ENCODE peak calls at places on chromosome 13, in eight cellular contexts. P is pancreas; W is activated B cell treated with CpG ODN at 0.5 μM for 24 hours; N is activated T-cell treated with anti-CD3 and anti-CD28 coated beads for 24 hours; G is stimulated activated CD8-positive, alpha-beta memory T cell treated with anti-CD3 and anti-CD28 coated beads, Interleukin-15, amount 100 ng/mL, for 1 hour; H is T-helper 9 cell; V is H9; J is NCI-H1105 treated with DMSO at 0.1 percent for 48 hours. R is an unnamed sample.
A peak's percentile ranks its signal among the peaks of the same experiment; 100 is the strongest.

GRCh38 chr13:58298556-58299135 is 667.1 kb downstream of the PCDH17 start:
- DNase-seq in J (no peak), V (no peak), P (no peak), W (no peak), H (no peak), G (no peak), N (no peak), R (no peak)

GRCh38 chr13:28100149-28101121 is at the start of gene FLT3:
- DNase-seq in V (peak; percentile 76), P (peak; percentile 53), H (no peak), W (peak; percentile 48), G (no peak), N (peak; percentile 16), J (no peak), R (peak; percentile 28)

GRCh38 chr13:104984296-104984818 is 1551.1 kb downstream of the EFNB2 start:
- DNase-seq in V (no peak), P (no peak), W (no peak), H (peak; percentile 9), J (peak; percentile 43), G (no peak), N (peak; percentile 11), R (peak; percentile 4)

GRCh38 chr13:59906413-59907027 is 257.2 kb downstream of the DIAPH3 start:
- DNase-seq in J (peak; percentile 37), V (no peak), W (no peak), H (no peak), N (no peak), G (no peak), P (no peak), R (peak; percentile 52)

GRCh38 chr13:104473936-104474335 is 1407.7 kb upstream of the SLC10A2 start:
- DNase-seq in H (no peak), W (no peak), V (no peak), N (no peak), P (no peak), G (no peak), J (no peak), R (no peak)

GRCh38 chr13:60591348-60591747 is 194.3 kb downstream of the TDRD3 start:
- DNase-seq in J (no peak), H (no peak), V (no peak), P (no peak), N (no peak), W (no peak), G (no peak), R (peak; percentile 28)

GRCh38 chr13:74289130-74289529 is 154.9 kb upstream of the KLF12 start:
- DNase-seq in W (no peak), H (no peak), P (no peak), N (no peak), V (no peak), G (no peak), J (no peak), R (no peak)

GRCh38 chr13:46575843-46576242 is 22.9 kb downstream of the LRCH1 start:
- DNase-seq in G (no peak), H (no peak), J (no peak), N (no peak), V (no peak), W (no peak), P (no peak), R (peak; percentile 56)

GRCh38 chr13:37648604-37649003 is 50.0 kb upstream of the POSTN start:
- DNase-seq in W (no peak), V (no peak), J (no peak), N (no peak), G (no peak), P (no peak), H (no peak), R (peak; percentile 34)

GRCh38 chr13:20125129-20125782 is 35.6 kb downstream of the GJA3 start:
- DNase-seq in N (no peak), H (no peak), P (no peak), G (no peak), V (peak; percentile 3), J (no peak), W (no peak), R (peak; percentile 28)

GRCh38 chr13:38872693-38873092 is 117.9 kb downstream of the STOML3 start:
- DNase-seq in V (peak; percentile 67), P (peak; percentile 23), N (peak; percentile 10), H (no peak), G (no peak), W (no peak), J (peak; percentile 48), R (peak; percentile 23)

GRCh38 chr13:97124237-97124636 is 97.9 kb upstream of the MBNL2 start:
- DNase-seq in W (no peak), G (no peak), P (no peak), J (no peak), H (no peak), V (no peak), N (no peak), R (no peak)

GRCh38 chr13:80086304-80086721 is 254.6 kb downstream of the SPRY2 start:
- DNase-seq in N (no peak), W (no peak), V (no peak), P (no peak), G (no peak), H (no peak), J (no peak), R (no peak)

GRCh38 chr13:47603365-47603764 is 397.7 kb downstream of the SUCLA2 start:
- DNase-seq in V (no peak), G (no peak), J (no peak), W (no peak), P (no peak), N (no peak), H (no peak), R (no peak)

GRCh38 chr13:32622827-32623226 is 36.6 kb downstream of the PDS5B start:
- DNase-seq in G (no peak), P (no peak), H (no peak), V (no peak), J (no peak), W (no peak), N (no peak), R (no peak)

GRCh38 chr13:93217701-93218100 is 8.9 kb upstream of the GPC6 start:
- DNase-seq in H (no peak), V (no peak), J (peak; percentile 12), N (no peak), W (no peak), P (no peak), G (no peak), R (no peak)

GRCh38 chr13:52010890-52011689 is at the start of gene ATP7B:
- DNase-seq in V (peak; percentile 62), G (no peak), N (peak; percentile 1), P (peak; percentile 19), H (peak; percentile 12), J (peak; percentile 10), W (no peak), R (peak; percentile 24)

GRCh38 chr13:45538382-45538781 is 73.6 kb downstream of the COG3 start:
- DNase-seq in W (no peak), N (no peak), G (no peak), H (no peak), P (no peak), J (no peak), V (no peak), R (no peak)

GRCh38 chr13:51856027-51856736 is 5.6 kb upstream of the CCDC70 start:
- DNase-seq in J (no peak), P (no peak), N (no peak), W (no peak), V (no peak), G (no peak), H (no peak), R (no peak)

GRCh38 chr13:35988648-35989081 is 142.5 kb downstream of the DCLK1 start:
- DNase-seq in N (no peak), J (no peak), V (no peak), P (no peak), H (no peak), G (no peak), W (no peak), R (peak; percentile 50)

GRCh38 chr13:33690321-33690720 is 127.6 kb upstream of the RFC3 start:
- DNase-seq in W (no peak), G (no peak), H (no peak), N (no peak), J (no peak), V (no peak), P (no peak), R (no peak)

GRCh38 chr13:95568131-95568530 is 15.6 kb downstream of the CLDN10 start:
- DNase-seq in N (no peak), W (no peak), J (no peak), V (no peak), H (no peak), G (no peak), P (no peak), R (no peak)

GRCh38 chr13:41502676-41503075 is 45.3 kb downstream of the RGCC start:
- DNase-seq in G (no peak), W (no peak), P (no peak), V (no peak), H (no peak), J (no peak), N (no peak), R (no peak)

GRCh38 chr13:29978211-29978610 is 127.8 kb upstream of the UBL3 start:
- DNase-seq in H (no peak), N (no peak), P (no peak), G (no peak), V (no peak), W (no peak), J (no peak), R (no peak)

R was measured in fibroblast of villous mesenchyme.